ENCODE peak calls at places on chromosomes 12 and 14, in six cellular contexts. One of them, this sample, is unnamed.

GRCh38 chr14:65044596-65044959 is 57.7 kb downstream of the MAX start:
- DNase-seq in GM23338: no peak
- DNase-seq in HCT116: no peak
- DNase-seq in OCI-LY7: no peak
- DNase-seq in neural progenitor cell: no peak
- DNase-seq in hepatocyte: no peak
- DNase-seq in this sample: no peak

GRCh38 chr12:85951823-85952222 is 77.7 kb downstream of the NTS start:
- DNase-seq in neural progenitor cell: no peak
- DNase-seq in OCI-LY7: no peak
- DNase-seq in hepatocyte: peak
- DNase-seq in GM23338: peak
- DNase-seq in HCT116: peak
- DNase-seq in this sample: peak

GRCh38 chr12:12357697-12358476 is 1.0 kb downstream of the BORCS5 start:
- DNase-seq in OCI-LY7: peak
- DNase-seq in neural progenitor cell: no peak
- DNase-seq in hepatocyte: no peak
- DNase-seq in HCT116: no peak
- DNase-seq in GM23338: no peak
- DNase-seq in this sample: peak

GRCh38 chr12:29207120-29207519 is 58.0 kb downstream of the FAR2 start:
- DNase-seq in OCI-LY7: no peak
- DNase-seq in hepatocyte: no peak
- DNase-seq in HCT116: no peak
- DNase-seq in GM23338: peak
- DNase-seq in neural progenitor cell: no peak
- DNase-seq in this sample: no peak

GRCh38 chr12:56695327-56696101 is 7.4 kb upstream of the PTGES3 start:
- DNase-seq in neural progenitor cell: no peak
- DNase-seq in GM23338: no peak
- DNase-seq in hepatocyte: no peak
- DNase-seq in HCT116: no peak
- DNase-seq in OCI-LY7: no peak
- DNase-seq in this sample: no peak

GRCh38 chr12:115313929-115314328 is 630.0 kb upstream of the TBX3 start:
- DNase-seq in GM23338: no peak
- DNase-seq in HCT116: no peak
- DNase-seq in hepatocyte: peak
- DNase-seq in neural progenitor cell: no peak
- DNase-seq in OCI-LY7: no peak
- DNase-seq in this sample: no peak

GRCh38 chr12:2212537-2212936 is 159.8 kb downstream of the CACNA1C start:
- DNase-seq in neural progenitor cell: no peak
- DNase-seq in hepatocyte: no peak
- DNase-seq in OCI-LY7: peak
- DNase-seq in HCT116: no peak
- DNase-seq in GM23338: no peak
- DNase-seq in this sample: no peak

GRCh38 chr12:69059465-69060457 is 126.8 kb upstream of the CPM start:
- DNase-seq in neural progenitor cell: no peak
- DNase-seq in OCI-LY7: no peak
- DNase-seq in hepatocyte: no peak
- DNase-seq in HCT116: peak
- DNase-seq in GM23338: no peak
- DNase-seq in this sample: no peak

GRCh38 chr12:5580911-5581488 is 149.1 kb downstream of the NTF3 start:
- DNase-seq in HCT116: no peak
- DNase-seq in OCI-LY7: no peak
- DNase-seq in hepatocyte: no peak
- DNase-seq in GM23338: no peak
- DNase-seq in neural progenitor cell: no peak
- DNase-seq in this sample: no peak

GRCh38 chr14:74920281-74920680 is 2.8 kb downstream of the RPS6KL1 start:
- DNase-seq in GM23338: no peak
- DNase-seq in neural progenitor cell: no peak
- DNase-seq in HCT116: no peak
- DNase-seq in OCI-LY7: no peak
- DNase-seq in hepatocyte: no peak
- DNase-seq in this sample: no peak

GRCh38 chr12:111785651-111786050 is 18.9 kb downstream of the ALDH2 start:
- DNase-seq in OCI-LY7: no peak
- DNase-seq in HCT116: no peak
- DNase-seq in hepatocyte: no peak
- DNase-seq in neural progenitor cell: no peak
- DNase-seq in GM23338: no peak
- DNase-seq in this sample: no peak

GRCh38 chr14:24366664-24367505 is 1.1 kb upstream of the NFATC4 start:
- DNase-seq in GM23338: peak
- DNase-seq in OCI-LY7: peak
- DNase-seq in hepatocyte: peak
- DNase-seq in neural progenitor cell: peak
- DNase-seq in HCT116: peak
- DNase-seq in this sample: peak

GRCh38 chr14:21436567-21437062 is 19.3 kb downstream of the CHD8 start:
- DNase-seq in neural progenitor cell: no peak
- DNase-seq in HCT116: no peak
- DNase-seq in hepatocyte: no peak
- DNase-seq in OCI-LY7: no peak
- DNase-seq in GM23338: no peak
- DNase-seq in this sample: no peak

GRCh38 chr14:21440857-21441256 is 15.1 kb downstream of the CHD8 start:
- DNase-seq in hepatocyte: no peak
- DNase-seq in HCT116: no peak
- DNase-seq in neural progenitor cell: no peak
- DNase-seq in OCI-LY7: no peak
- DNase-seq in GM23338: no peak
- DNase-seq in this sample: no peak

DNA sequence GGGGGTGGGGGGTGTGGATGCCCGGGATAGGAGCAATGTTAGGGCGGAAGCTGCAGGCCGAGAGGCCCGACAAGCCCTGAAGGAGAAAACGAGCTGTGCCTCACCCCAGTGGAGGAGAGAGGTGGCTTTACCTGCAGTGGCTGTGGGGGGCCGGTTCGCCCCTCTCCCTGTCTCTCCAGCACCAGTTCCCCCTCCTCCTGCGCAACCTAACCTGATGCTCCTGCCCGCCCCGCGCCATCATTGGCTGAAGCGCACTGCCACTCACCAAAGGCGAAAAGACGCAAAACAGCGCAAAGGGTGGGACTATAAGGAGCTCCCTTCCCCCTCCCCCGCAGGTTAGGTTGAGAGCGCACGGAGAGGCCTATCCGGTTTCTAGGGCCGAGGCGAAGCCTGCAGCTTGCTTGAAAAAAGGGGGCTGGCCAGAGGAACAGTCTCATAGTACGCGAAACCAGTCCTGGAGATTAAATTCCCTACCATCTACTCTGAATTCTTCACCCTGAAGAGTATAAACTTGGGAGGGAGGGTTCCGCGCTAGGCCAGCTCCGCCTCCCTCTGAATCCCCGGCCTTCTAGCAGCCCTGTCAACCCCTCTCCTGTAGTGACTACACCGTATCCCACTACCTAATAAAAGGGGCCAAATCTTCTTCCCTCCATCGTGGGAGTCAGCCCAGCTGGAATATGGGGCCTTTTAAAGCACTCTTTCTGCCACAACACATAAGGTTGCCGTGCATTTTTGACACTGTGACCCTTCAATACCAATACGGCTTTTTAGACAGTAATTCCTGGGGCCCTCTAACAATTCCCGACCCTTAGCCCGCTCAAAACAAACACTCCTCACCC is 18.6 kb downstream of the CHD8 start:
- DNase-seq in OCI-LY7: peak
- DNase-seq in hepatocyte: peak
- DNase-seq in neural progenitor cell: peak
- DNase-seq in HCT116: peak
- DNase-seq in GM23338: peak
- DNase-seq in this sample: peak
- TF ChIP-seq EZH2phosphoT487 in OCI-LY7: no peak
- TF ChIP-seq EZH2phosphoT487 in hepatocyte: no peak
- TF ChIP-seq EZH2phosphoT487 in neural progenitor cell: no peak
- TF ChIP-seq EZH2phosphoT487 in HCT116: no peak
- TF ChIP-seq EZH2phosphoT487 in GM23338: no peak
- TF ChIP-seq EZH2phosphoT487 in this sample: no peak

GRCh38 chr12:48996794-48997718 is 2.1 kb downstream of the DDN start:
- DNase-seq in hepatocyte: peak
- DNase-seq in HCT116: no peak
- DNase-seq in OCI-LY7: peak
- DNase-seq in GM23338: peak
- DNase-seq in neural progenitor cell: peak
- DNase-seq in this sample: peak
- TF ChIP-seq CTCF in hepatocyte: peak
- TF ChIP-seq CTCF in HCT116: no peak
- TF ChIP-seq CTCF in OCI-LY7: peak
- TF ChIP-seq CTCF in GM23338: peak
- TF ChIP-seq CTCF in neural progenitor cell: peak
- TF ChIP-seq CTCF in this sample: peak

DNA sequence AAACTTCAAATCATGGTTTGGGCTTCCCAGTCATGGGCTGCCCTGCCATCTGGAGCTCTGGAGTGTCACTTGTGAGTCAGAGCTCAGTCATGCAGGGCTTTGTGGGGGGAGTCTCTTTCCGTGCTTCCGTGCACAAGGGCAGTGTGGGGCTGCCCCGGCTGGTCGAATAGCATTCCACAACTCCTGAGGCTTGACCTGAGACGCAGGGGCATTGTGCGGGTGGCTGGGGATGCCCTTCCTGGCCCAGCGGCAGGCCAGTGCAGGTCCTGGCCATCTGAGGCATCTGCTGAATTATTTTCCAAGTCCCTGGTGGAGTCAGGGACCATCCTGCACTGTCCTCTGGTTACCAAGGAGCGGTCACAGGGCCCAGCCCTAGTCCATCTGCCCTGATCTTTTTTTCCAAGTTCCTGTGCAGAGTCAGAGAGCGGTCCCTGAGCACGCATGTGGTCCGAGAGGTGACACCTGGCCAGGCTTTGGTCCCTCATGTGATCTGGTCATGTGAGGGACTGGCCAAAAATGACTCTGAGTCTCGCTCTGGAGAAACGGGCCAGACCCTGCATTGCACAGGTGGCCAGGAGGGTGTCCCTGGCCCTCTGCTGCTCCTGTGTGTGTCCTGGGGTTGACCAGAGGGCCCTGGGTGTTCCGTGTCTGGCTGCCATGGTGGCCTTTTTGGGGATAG is 167.0 kb upstream of the ALG10B start:
- DNase-seq in neural progenitor cell: no peak
- DNase-seq in GM23338: no peak
- DNase-seq in hepatocyte: no peak
- DNase-seq in HCT116: peak
- DNase-seq in OCI-LY7: no peak
- DNase-seq in this sample: no peak
- TF ChIP-seq EZH2phosphoT487 in neural progenitor cell: no peak
- TF ChIP-seq EZH2phosphoT487 in GM23338: no peak
- TF ChIP-seq EZH2phosphoT487 in hepatocyte: no peak
- TF ChIP-seq EZH2phosphoT487 in HCT116: no peak
- TF ChIP-seq EZH2phosphoT487 in OCI-LY7: no peak
- TF ChIP-seq EZH2phosphoT487 in this sample: no peak

GRCh38 chr12:30725739-30726138 is 29.0 kb downstream of the CAPRIN2 start:
- DNase-seq in neural progenitor cell: no peak
- DNase-seq in GM23338: no peak
- DNase-seq in OCI-LY7: no peak
- DNase-seq in hepatocyte: peak
- DNase-seq in HCT116: peak
- DNase-seq in this sample: no peak
- TF ChIP-seq CTCF in neural progenitor cell: no peak
- TF ChIP-seq CTCF in GM23338: no peak
- TF ChIP-seq CTCF in OCI-LY7: no peak
- TF ChIP-seq CTCF in hepatocyte: no peak
- TF ChIP-seq CTCF in HCT116: no peak
- TF ChIP-seq CTCF in this sample: no peak

GRCh38 chr12:118120579-118121363 is 15.2 kb upstream of the PEBP1 start:
- DNase-seq in GM23338: peak
- DNase-seq in hepatocyte: peak
- DNase-seq in HCT116: no peak
- DNase-seq in OCI-LY7: peak
- DNase-seq in neural progenitor cell: peak
- DNase-seq in this sample: peak
- TF ChIP-seq EZH2phosphoT487 in GM23338: no peak
- TF ChIP-seq EZH2phosphoT487 in hepatocyte: no peak
- TF ChIP-seq EZH2phosphoT487 in HCT116: no peak
- TF ChIP-seq EZH2phosphoT487 in OCI-LY7: no peak
- TF ChIP-seq EZH2phosphoT487 in neural progenitor cell: no peak
- TF ChIP-seq EZH2phosphoT487 in this sample: no peak

GRCh38 chr14:73729015-73729330 is 14.8 kb upstream of the PNMA1 start:
- DNase-seq in hepatocyte: no peak
- DNase-seq in HCT116: no peak
- DNase-seq in GM23338: no peak
- DNase-seq in neural progenitor cell: no peak
- DNase-seq in OCI-LY7: no peak
- DNase-seq in this sample: no peak
- TF ChIP-seq CTCF in hepatocyte: no peak
- TF ChIP-seq CTCF in HCT116: no peak
- TF ChIP-seq CTCF in GM23338: no peak
- TF ChIP-seq CTCF in neural progenitor cell: no peak
- TF ChIP-seq CTCF in OCI-LY7: no peak
- TF ChIP-seq CTCF in this sample: no peak

This sample was measured in MM.1S.